ENCODE peak calls at places on chromosomes 13 and 19, in six cellular contexts. Q is A549, R is NB4, A is endothelial cell of umbilical vein, S is GM12878, H is HepG2. W is an unnamed sample.

GRCh38 chr13:85798999-85799646 is at the start of gene SLITRK6:
- DNase-seq in Q (peak; percentile 1), R (peak; percentile 3), A (no peak), S (no peak), H (no peak), W (no peak)

GRCh38 chr19:38669532-38669931 is 22.1 kb downstream of the ACTN4 start:
- DNase-seq in Q (no peak), R (peak; percentile 69), A (no peak), S (no peak), H (no peak), W (no peak)

GRCh38 chr19:8615813-8616596 is 5.5 kb upstream of the ADAMTS10 start:
- DNase-seq in Q (no peak), R (peak; percentile 90), A (peak; percentile 43), S (no peak), H (peak; percentile 62), W (peak; percentile 72)

GRCh38 chr13:74210693-74211393 is 76.6 kb upstream of the KLF12 start:
- DNase-seq in Q (no peak), R (no peak), A (peak; percentile 43), S (no peak), H (no peak), W (no peak)

GRCh38 chr13:102440259-102440936 is 38.5 kb upstream of the FGF14 start:
- DNase-seq in Q (no peak), R (no peak), A (no peak), S (peak; percentile 52), H (no peak), W (no peak)

GRCh38 chr19:45476349-45476717 is 8.5 kb downstream of the FOSB start:
- DNase-seq in Q (no peak), R (no peak), A (no peak), S (no peak), H (no peak), W (no peak)

GRCh38 chr13:99086869-99087129 is 108.9 kb upstream of the DOCK9 start:
- DNase-seq in Q (peak; percentile 21), R (no peak), A (peak; percentile 41), S (no peak), H (no peak), W (no peak)

GRCh38 chr13:95030948-95031347 is 270.3 kb downstream of the ABCC4 start:
- DNase-seq in Q (no peak), R (no peak), A (no peak), S (no peak), H (no peak), W (no peak)

GRCh38 chr13:42041017-42041683 is 7.3 kb upstream of the DGKH start:
- DNase-seq in Q (peak; percentile 16), R (peak; percentile 64), A (peak; percentile 56), S (peak; percentile 11), H (no peak), W (peak; percentile 55)

GRCh38 chr13:51914137-51914493 is 52.3 kb downstream of the CCDC70 start:
- DNase-seq in Q (no peak), R (no peak), A (no peak), S (no peak), H (no peak), W (no peak)

GRCh38 chr13:28575200-28575599 is 80.3 kb upstream of the FLT1 start:
- DNase-seq in Q (no peak), R (no peak), A (no peak), S (peak; percentile 26), H (no peak), W (peak; percentile 51)

GRCh38 chr13:74288361-74288911 is 154.2 kb upstream of the KLF12 start:
- DNase-seq in Q (no peak), R (no peak), A (peak; percentile 16), S (no peak), H (no peak), W (no peak)

GRCh38 chr19:10353793-10354391 is 14.5 kb upstream of the ICAM3 start:
- DNase-seq in Q (no peak), R (peak; percentile 82), A (peak; percentile 33), S (no peak), H (no peak), W (peak; percentile 78)

GRCh38 chr19:13162749-13163608 is 12.8 kb downstream of the IER2 start:
- DNase-seq in Q (no peak), R (peak; percentile 96), A (peak; percentile 97), S (peak; percentile 80), H (peak; percentile 98), W (peak; percentile 94)

GRCh38 chr13:96650301-96650886 is 343.9 kb downstream of the OXGR1 start:
- DNase-seq in Q (no peak), R (no peak), A (peak; percentile 58), S (peak; percentile 12), H (no peak), W (no peak)

GRCh38 chr19:31498781-31499180 is 149.5 kb upstream of the TSHZ3 start:
- DNase-seq in Q (no peak), R (no peak), A (no peak), S (no peak), H (no peak), W (no peak)

GRCh38 chr13:97749174-97749573 is 204.3 kb upstream of the IPO5 start:
- DNase-seq in Q (peak; percentile 3), R (peak; percentile 21), A (peak; percentile 12), S (no peak), H (peak; percentile 9), W (no peak)

GRCh38 chr19:14473915-14474578 is 1.1 kb downstream of the PTGER1 start:
- DNase-seq in Q (no peak), R (no peak), A (no peak), S (no peak), H (no peak), W (no peak)

GRCh38 chr13:30708541-30708940 is 26.8 kb upstream of the ALOX5AP start:
- DNase-seq in Q (no peak), R (no peak), A (peak; percentile 89), S (no peak), H (no peak), W (no peak)

GRCh38 chr19:33492951-33493350 is 28.6 kb downstream of the PEPD start:
- DNase-seq in Q (no peak), R (no peak), A (no peak), S (no peak), H (no peak), W (no peak)

GRCh38 chr13:111359930-111360329 is 39.5 kb downstream of the TEX29 start:
- DNase-seq in Q (no peak), R (no peak), A (no peak), S (no peak), H (no peak), W (no peak)

GRCh38 chr13:103473081-103473480 is 406.9 kb upstream of the SLC10A2 start:
- DNase-seq in Q (no peak), R (no peak), A (no peak), S (no peak), H (no peak), W (no peak)

GRCh38 chr19:14495678-14496028 is 274 bp downstream of the GIPC1 start:
- DNase-seq in Q (no peak), R (no peak), A (no peak), S (no peak), H (no peak), W (no peak)

GRCh38 chr19:42634409-42635232 is 39.9 kb upstream of the CEACAM8 start:
- DNase-seq in Q (peak; percentile 73), R (peak; percentile 37), A (peak; percentile 2), S (no peak), H (peak; percentile 32), W (peak; percentile 59)

GRCh38 chr19:55082023-55082851 is 6.6 kb downstream of the EPS8L1 start:
- DNase-seq in Q (peak; percentile 58), R (no peak), A (peak; percentile 70), S (no peak), H (no peak), W (peak; percentile 51)

GRCh38 chr13:41613984-41614581 is 156.7 kb downstream of the RGCC start:
- DNase-seq in Q (no peak), R (no peak), A (peak; percentile 98), S (no peak), H (peak; percentile 94), W (no peak)

GRCh38 chr13:63741029-63741813 is 2325.6 kb upstream of the PCDH20 start:
- DNase-seq in Q (no peak), R (no peak), A (no peak), S (no peak), H (no peak), W (no peak)

DNA sequence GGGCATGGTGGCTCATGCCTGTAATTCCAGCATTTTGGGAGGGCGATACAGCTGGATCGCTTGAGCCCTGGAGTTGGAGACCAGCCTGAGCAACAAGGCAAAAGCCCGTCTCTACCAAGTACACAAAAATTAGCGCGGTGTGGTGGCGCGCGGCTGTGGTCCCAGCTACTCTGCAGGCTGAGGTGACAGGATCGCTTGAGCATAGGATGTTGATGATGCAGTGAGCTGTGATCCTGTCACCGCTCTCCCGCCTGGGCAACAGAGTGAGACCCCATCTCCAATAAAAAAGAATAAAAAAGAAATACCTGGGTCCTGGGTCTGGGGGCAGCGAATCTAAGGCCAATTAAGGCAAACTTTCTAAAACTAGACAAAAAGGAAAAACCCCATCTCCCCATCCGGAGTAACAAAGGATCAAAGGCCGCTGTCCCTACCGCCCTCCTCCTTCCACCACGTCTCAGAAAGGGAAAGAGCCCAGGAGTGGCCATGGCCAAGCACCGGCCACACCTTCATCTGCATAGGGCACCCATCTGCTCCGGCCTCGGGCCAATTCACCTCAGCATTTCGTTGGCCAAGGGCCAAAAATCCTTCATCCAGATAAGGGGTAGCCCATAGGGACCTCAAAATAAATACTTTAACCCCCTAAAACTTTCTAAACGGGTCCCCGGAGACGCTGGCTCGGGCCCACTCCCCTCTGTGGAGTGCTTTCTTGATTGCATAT is 845 bp downstream of the ZNF320 start:
- DNase-seq in Q (no peak), R (no peak), A (no peak), S (no peak), H (no peak), W (peak; percentile 52)
- TF ChIP-seq MYC in Q (no peak), R (no peak), A (no peak), S (no peak), H (no peak), W (no peak)

GRCh38 chr13:25874907-25875306 is 176.9 kb downstream of the SHISA2 start:
- DNase-seq in Q (no peak), R (peak; percentile 97), A (no peak), S (no peak), H (no peak), W (no peak)
- TF ChIP-seq MYC in Q (no peak), R (peak; percentile 84), A (no peak), S (no peak), H (no peak), W (no peak)

DNA sequence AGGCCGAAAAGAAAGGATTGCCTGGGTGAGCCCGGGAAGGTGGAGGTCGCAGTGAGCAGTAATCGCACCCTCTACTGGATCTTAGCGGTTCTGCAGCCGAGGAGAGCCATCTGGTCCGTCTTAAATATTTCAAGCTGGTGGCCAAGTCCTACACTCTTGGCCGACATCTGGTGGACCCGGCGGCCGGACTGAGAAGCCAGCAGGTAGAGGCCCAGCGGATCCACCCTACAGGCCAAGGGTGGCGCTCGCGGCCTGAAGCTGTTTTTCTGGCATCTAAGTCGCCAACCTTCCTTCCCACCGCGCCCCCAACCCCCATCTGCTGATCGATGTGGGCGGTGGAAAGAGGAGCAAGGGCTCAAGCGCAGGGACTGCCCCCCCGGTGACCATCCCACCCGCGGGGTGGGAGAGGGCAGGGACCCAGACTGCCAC is 46.5 kb upstream of the ZNF730 start:
- DNase-seq in Q (no peak), R (peak; percentile 51), A (no peak), S (no peak), H (no peak), W (peak; percentile 27)
- TF ChIP-seq MYC in Q (no peak), R (no peak), A (no peak), S (no peak), H (no peak), W (no peak)

DNA sequence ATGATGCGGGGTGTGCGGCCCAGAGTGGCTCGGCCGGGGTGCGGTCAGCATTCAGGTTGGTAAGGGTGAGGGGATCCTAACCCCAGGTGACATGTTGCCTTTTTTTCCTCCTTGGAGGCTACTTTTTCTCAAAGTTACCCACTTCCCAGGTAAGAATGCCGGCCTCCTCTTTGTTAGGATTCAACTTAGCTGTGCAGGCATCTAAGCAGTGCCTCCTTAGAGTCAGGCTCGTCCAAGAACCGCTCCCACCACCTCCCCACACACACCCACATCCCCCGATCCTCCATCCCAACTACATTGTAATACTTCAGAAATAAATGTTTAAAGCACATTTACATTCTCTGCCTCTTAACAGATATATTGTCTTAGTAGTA is 733 bp upstream of the ENOX1 start:
- DNase-seq in Q (no peak), R (no peak), A (no peak), S (no peak), H (no peak), W (no peak)
- TF ChIP-seq MYC in Q (no peak), R (no peak), A (no peak), S (no peak), H (no peak), W (no peak)

W was measured in K562.